ENCODE peak calls at places on chromosomes 13 and 19, in ten cellular contexts. V, Y, Q, A, Z, B, H, S, U and E are unnamed samples.

GRCh38 chr19:10464456-10464855 is 38.7 kb downstream of the KEAP1 start:
- DNase-seq in V (no peak), Y (no peak), Q (no peak), A (no peak), Z (no peak), B (no peak), H (no peak), S (no peak), U (no peak), E (no peak)

GRCh38 chr13:79973533-79973963 is 367.4 kb downstream of the SPRY2 start:
- DNase-seq in V (no peak), Y (no peak), Q (no peak), A (no peak), Z (no peak), B (no peak), H (no peak), S (no peak), U (no peak), E (no peak)

GRCh38 chr19:42469311-42470239 is 26.8 kb upstream of the CXCL17 start:
- DNase-seq in V (no peak), Y (peak; percentile 19), Q (no peak), A (no peak), Z (no peak), B (no peak), H (no peak), S (no peak), U (no peak), E (no peak)

GRCh38 chr13:109816979-109817275 is 30.5 kb upstream of the IRS2 start:
- DNase-seq in V (no peak), Y (no peak), Q (no peak), A (no peak), Z (peak; percentile 25), B (no peak), H (no peak), S (no peak), U (peak; percentile 7), E (no peak)

GRCh38 chr19:43872547-43873336 is 45.6 kb downstream of the ZNF283 start:
- DNase-seq in V (no peak), Y (no peak), Q (no peak), A (no peak), Z (peak; percentile 3), B (no peak), H (no peak), S (no peak), U (no peak), E (no peak)

GRCh38 chr13:114077938-114078335 is 54.5 kb downstream of the RASA3 start:
- DNase-seq in V (no peak), Y (peak; percentile 71), Q (peak; percentile 26), A (no peak), Z (peak; percentile 48), B (peak; percentile 16), H (no peak), S (no peak), U (peak; percentile 64), E (no peak)

GRCh38 chr13:31048521-31048920 is 113.2 kb downstream of the HSPH1 start:
- DNase-seq in V (no peak), Y (peak; percentile 37), Q (no peak), A (no peak), Z (no peak), B (no peak), H (no peak), S (no peak), U (no peak), E (no peak)

GRCh38 chr13:112605531-112605990 is 17.6 kb upstream of the TUBGCP3 start:
- DNase-seq in V (no peak), Y (no peak), Q (no peak), A (no peak), Z (no peak), B (no peak), H (no peak), S (no peak), U (no peak), E (no peak)

GRCh38 chr19:3362217-3362907 is 4.0 kb upstream of the NFIC start:
- DNase-seq in V (no peak), Y (no peak), Q (no peak), A (no peak), Z (no peak), B (no peak), H (no peak), S (no peak), U (no peak), E (no peak)

GRCh38 chr19:40601061-40601973 is at the start of gene LTBP4:
- DNase-seq in V (no peak), Y (no peak), Q (peak; percentile 90), A (peak; percentile 70), Z (peak; percentile 52), B (no peak), H (no peak), S (peak; percentile 67), U (no peak), E (peak; percentile 48)

GRCh38 chr19:7699422-7700127 is 2.4 kb downstream of the FCER2 start:
- DNase-seq in V (no peak), Y (no peak), Q (no peak), A (no peak), Z (no peak), B (no peak), H (peak; percentile 21), S (no peak), U (no peak), E (no peak)

GRCh38 chr13:101116826-101117225 is 299.5 kb downstream of the NALCN start:
- DNase-seq in V (no peak), Y (no peak), Q (no peak), A (no peak), Z (no peak), B (no peak), H (no peak), S (no peak), U (no peak), E (no peak)

GRCh38 chr13:101121608-101122007 is 294.7 kb downstream of the NALCN start:
- DNase-seq in V (no peak), Y (no peak), Q (no peak), A (no peak), Z (no peak), B (no peak), H (no peak), S (no peak), U (no peak), E (no peak)

GRCh38 chr13:101111894-101112293 is 304.4 kb downstream of the NALCN start:
- DNase-seq in V (no peak), Y (no peak), Q (no peak), A (no peak), Z (peak; percentile 6), B (no peak), H (no peak), S (no peak), U (no peak), E (no peak)

GRCh38 chr13:101116381-101116780 is 299.9 kb downstream of the NALCN start:
- DNase-seq in V (no peak), Y (no peak), Q (no peak), A (no peak), Z (no peak), B (no peak), H (no peak), S (no peak), U (no peak), E (no peak)

GRCh38 chr13:101115762-101116161 is 300.5 kb downstream of the NALCN start:
- DNase-seq in V (no peak), Y (peak; percentile 3), Q (no peak), A (no peak), Z (peak; percentile 5), B (no peak), H (no peak), S (no peak), U (no peak), E (no peak)
- TF ChIP-seq CTCF in V (no peak), Y (peak; percentile 19), Q (no peak), A (no peak), Z (peak; percentile 16), B (no peak), H (peak; percentile 6), S (no peak), U (peak; percentile 51), E (no peak)

GRCh38 chr19:27774337-27774736 is 1438.6 kb downstream of the UQCRFS1 start:
- DNase-seq in V (no peak), Y (no peak), Q (no peak), A (no peak), Z (no peak), B (no peak), H (no peak), S (no peak), U (no peak), E (no peak)

GRCh38 chr19:27774827-27775226 is 1438.1 kb downstream of the UQCRFS1 start:
- DNase-seq in V (no peak), Y (no peak), Q (no peak), A (no peak), Z (no peak), B (no peak), H (no peak), S (no peak), U (no peak), E (no peak)

GRCh38 chr19:27776524-27776923 is 1436.4 kb downstream of the UQCRFS1 start:
- DNase-seq in V (no peak), Y (no peak), Q (no peak), A (no peak), Z (no peak), B (no peak), H (no peak), S (no peak), U (no peak), E (no peak)

GRCh38 chr19:27776020-27776419 is 1436.9 kb downstream of the UQCRFS1 start:
- DNase-seq in V (no peak), Y (peak; percentile 85), Q (no peak), A (no peak), Z (peak; percentile 23), B (no peak), H (peak; percentile 80), S (no peak), U (peak; percentile 28), E (no peak)

GRCh38 chr19:27775395-27775794 is 1437.6 kb downstream of the UQCRFS1 start:
- DNase-seq in V (no peak), Y (no peak), Q (no peak), A (no peak), Z (no peak), B (no peak), H (no peak), S (no peak), U (no peak), E (no peak)
- TF ChIP-seq CTCF in V (no peak), Y (no peak), Q (no peak), A (no peak), Z (no peak), B (no peak), H (peak; percentile 19), S (no peak), U (peak; percentile 52), E (no peak)

DNA sequence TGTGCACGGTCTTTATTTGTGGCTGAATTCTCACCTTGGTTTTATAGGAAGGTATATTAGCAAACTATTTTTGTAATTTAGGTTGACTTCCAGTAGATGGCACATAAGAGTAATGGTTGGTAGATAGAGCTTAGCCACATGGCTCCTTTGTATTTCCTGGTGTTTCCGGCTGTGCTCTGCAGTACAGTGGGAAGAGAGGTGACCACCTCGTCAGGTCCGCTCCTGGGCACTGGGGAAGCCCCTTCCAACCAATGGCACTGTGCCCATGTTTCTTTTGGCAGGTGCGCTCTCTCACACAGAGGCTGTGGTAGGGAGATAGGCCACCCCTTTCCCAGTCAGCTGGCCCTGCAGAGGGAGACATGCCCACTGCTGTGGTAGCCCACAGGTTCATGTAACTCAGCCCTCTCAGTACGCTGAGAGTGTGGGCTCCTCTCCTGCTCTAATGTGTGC is 74.3 kb upstream of the ATP12A start:
- DNase-seq in V (no peak), Y (peak; percentile 44), Q (no peak), A (no peak), Z (peak; percentile 31), B (no peak), H (peak; percentile 43), S (no peak), U (peak; percentile 18), E (peak; percentile 48)
- TF ChIP-seq CTCF in V (no peak), Y (peak; percentile 28), Q (no peak), A (peak; percentile 53), Z (no peak), B (no peak), H (peak; percentile 22), S (no peak), U (peak; percentile 26), E (peak; percentile 15)

GRCh38 chr19:33175886-33176669 is 18.1 kb upstream of the LRP3 start:
- DNase-seq in V (no peak), Y (peak; percentile 43), Q (peak; percentile 47), A (peak; percentile 56), Z (peak; percentile 33), B (no peak), H (no peak), S (no peak), U (no peak), E (peak; percentile 45)
- TF ChIP-seq CTCF in V (no peak), Y (no peak), Q (no peak), A (no peak), Z (no peak), B (no peak), H (no peak), S (no peak), U (no peak), E (no peak)